ENCODE peak calls at places on chromosomes 7 and 10, in eight cellular contexts. S, O, H, P, L, I, G and R are unnamed samples.

GRCh38 chr7:73606801-73607691 is 17.3 kb downstream of the MLXIPL start:
- DNase-seq in S (peak; percentile 91), O (no peak), H (peak; percentile 35), P (peak; percentile 47), L (peak; percentile 84), I (no peak), G (peak; percentile 89), R (peak; percentile 63)

GRCh38 chr10:60911715-60912114 is 32.3 kb downstream of the RHOBTB1 start:
- DNase-seq in S (no peak), O (no peak), H (no peak), P (no peak), L (no peak), I (no peak), G (no peak), R (no peak)

GRCh38 chr10:79263951-79264350 is 83.3 kb upstream of the PPIF start:
- DNase-seq in S (no peak), O (no peak), H (no peak), P (no peak), L (no peak), I (no peak), G (no peak), R (no peak)

GRCh38 chr10:33381897-33382578 is 47.6 kb upstream of the NRP1 start:
- DNase-seq in S (no peak), O (no peak), H (no peak), P (no peak), L (no peak), I (peak; percentile 65), G (no peak), R (no peak)

GRCh38 chr10:45495438-45496152 is 121.6 kb downstream of the ALOX5 start:
- DNase-seq in S (no peak), O (no peak), H (no peak), P (no peak), L (no peak), I (no peak), G (peak; percentile 60), R (no peak)

GRCh38 chr10:32239770-32240169 is 107.2 kb downstream of the EPC1 start:
- DNase-seq in S (no peak), O (no peak), H (no peak), P (no peak), L (no peak), I (no peak), G (no peak), R (no peak)

GRCh38 chr10:96395931-96396877 is 37.4 kb upstream of the OPALIN start:
- DNase-seq in S (peak; percentile 86), O (peak; percentile 95), H (peak; percentile 59), P (peak; percentile 74), L (peak; percentile 91), I (no peak), G (peak; percentile 74), R (peak; percentile 71)

GRCh38 chr10:118072840-118073239 is 26.1 kb upstream of the RAB11FIP2 start:
- DNase-seq in S (no peak), O (no peak), H (no peak), P (no peak), L (no peak), I (no peak), G (no peak), R (no peak)

GRCh38 chr10:17062493-17063487 is 66.8 kb downstream of the CUBN start:
- DNase-seq in S (no peak), O (no peak), H (peak; percentile 36), P (peak; percentile 57), L (peak; percentile 58), I (peak; percentile 78), G (no peak), R (peak; percentile 33)

GRCh38 chr10:13346912-13347234 is 1.2 kb downstream of the SEPHS1 start:
- DNase-seq in S (no peak), O (no peak), H (no peak), P (no peak), L (peak; percentile 28), I (no peak), G (no peak), R (no peak)

GRCh38 chr10:114859227-114859626 is 37.6 kb downstream of the FHIP2A start:
- DNase-seq in S (no peak), O (no peak), H (no peak), P (peak; percentile 25), L (no peak), I (no peak), G (no peak), R (no peak)

GRCh38 chr10:76327441-76327840 is 896.0 kb downstream of the LRMDA start:
- DNase-seq in S (no peak), O (no peak), H (no peak), P (no peak), L (no peak), I (no peak), G (no peak), R (no peak)

GRCh38 chr7:105794741-105795729 is 81.4 kb downstream of the ATXN7L1 start:
- DNase-seq in S (no peak), O (no peak), H (peak; percentile 54), P (no peak), L (no peak), I (no peak), G (no peak), R (peak; percentile 70)

GRCh38 chr10:5668429-5668828 is 2.0 kb upstream of the ASB13 start:
- DNase-seq in S (no peak), O (no peak), H (no peak), P (no peak), L (no peak), I (no peak), G (no peak), R (no peak)

GRCh38 chr10:97179731-97180366 is 5.9 kb downstream of the SLIT1 start:
- DNase-seq in S (peak; percentile 61), O (no peak), H (no peak), P (no peak), L (no peak), I (peak; percentile 28), G (peak; percentile 21), R (no peak)

GRCh38 chr7:69746383-69746782 is 148.1 kb downstream of the AUTS2 start:
- DNase-seq in S (no peak), O (no peak), H (no peak), P (no peak), L (no peak), I (no peak), G (no peak), R (no peak)

GRCh38 chr7:104943502-104944343 is 70.3 kb upstream of the KMT2E start:
- DNase-seq in S (peak; percentile 81), O (no peak), H (peak; percentile 82), P (peak; percentile 90), L (no peak), I (peak; percentile 83), G (peak; percentile 85), R (peak; percentile 50)

GRCh38 chr10:124504711-124505110 is 43.1 kb downstream of the LHPP start:
- DNase-seq in S (peak; percentile 51), O (no peak), H (no peak), P (no peak), L (no peak), I (no peak), G (no peak), R (no peak)

GRCh38 chr7:72706521-72706920 is 121.5 kb downstream of the TYW1B start:
- DNase-seq in S (no peak), O (no peak), H (no peak), P (no peak), L (no peak), I (no peak), G (no peak), R (no peak)

GRCh38 chr10:14477408-14477710 is 146.6 kb upstream of the FRMD4A start:
- DNase-seq in S (no peak), O (no peak), H (no peak), P (no peak), L (no peak), I (no peak), G (no peak), R (no peak)

GRCh38 chr10:130809181-130809580 is 502.3 kb downstream of the TCERG1L start:
- DNase-seq in S (no peak), O (peak; percentile 83), H (no peak), P (no peak), L (no peak), I (no peak), G (no peak), R (no peak)

GRCh38 chr10:133325761-133326463 is 10.8 kb downstream of the CALY start:
- DNase-seq in S (no peak), O (no peak), H (no peak), P (no peak), L (no peak), I (no peak), G (no peak), R (no peak)

GRCh38 chr7:157559596-157560257 is 222.9 kb downstream of the DNAJB6 start:
- DNase-seq in S (peak; percentile 69), O (no peak), H (no peak), P (peak; percentile 8), L (no peak), I (no peak), G (no peak), R (no peak)

GRCh38 chr7:21580073-21580521 is 37.3 kb downstream of the DNAH11 start:
- DNase-seq in S (no peak), O (no peak), H (no peak), P (peak; percentile 13), L (no peak), I (no peak), G (no peak), R (no peak)

GRCh38 chr10:132129431-132129830 is 57.3 kb upstream of the DPYSL4 start:
- DNase-seq in S (peak; percentile 35), O (no peak), H (no peak), P (no peak), L (no peak), I (no peak), G (no peak), R (no peak)

GRCh38 chr10:104622598-104623209 is 18.4 kb upstream of the SORCS3 start:
- DNase-seq in S (no peak), O (peak; percentile 74), H (no peak), P (no peak), L (peak; percentile 46), I (no peak), G (peak; percentile 13), R (no peak)

GRCh38 chr10:87504667-87505365 is at the start of gene MINPP1:
- DNase-seq in S (peak; percentile 93), O (peak; percentile 93), H (peak; percentile 69), P (peak; percentile 77), L (peak; percentile 87), I (peak; percentile 84), G (peak; percentile 75), R (peak; percentile 82)
- TF ChIP-seq POLR2A in S (no peak), O (no peak), H (peak; percentile 54), P (peak; percentile 61), L (peak; percentile 87), I (peak; percentile 24), G (peak; percentile 74), R (peak; percentile 39)

GRCh38 chr7:83704564-83704963 is 55.6 kb upstream of the SEMA3E start:
- DNase-seq in S (no peak), O (no peak), H (no peak), P (no peak), L (no peak), I (no peak), G (no peak), R (no peak)
- H3K4me3 ChIP-seq in S (no peak overlapping the region), O (no peak overlapping the region), H (no peak overlapping the region), P (no peak overlapping the region), L (no peak overlapping the region), I (no peak overlapping the region), G (no peak overlapping the region), R (no peak overlapping the region)

GRCh38 chr10:88991161-88991899 is 732 bp downstream of the FAS start:
- DNase-seq in S (peak; percentile 92), O (no peak), H (peak; percentile 85), P (peak; percentile 49), L (peak; percentile 30), I (peak; percentile 87), G (peak; percentile 12), R (peak; percentile 86)
- TF ChIP-seq POLR2A in S (no peak), O (no peak), H (peak; percentile 60), P (no peak), L (peak; percentile 20), I (peak; percentile 48), G (no peak), R (peak; percentile 67)

GRCh38 chr7:9691286-9691685 is 1257.9 kb downstream of the NXPH1 start:
- DNase-seq in S (no peak), O (no peak), H (no peak), P (no peak), L (no peak), I (no peak), G (no peak), R (no peak)
- H3K4me3 ChIP-seq in S (no peak overlapping the region), O (no peak overlapping the region), H (no peak overlapping the region), P (no peak overlapping the region), L (no peak overlapping the region), I (no peak overlapping the region), G (no peak overlapping the region), R (no peak overlapping the region)